ENCODE peak calls at places on chromosomes 6 and 20, in four cellular contexts. One of them, this sample, is unnamed.
A peak's percentile ranks its signal among the peaks of the same experiment; 100 is the strongest.

GRCh38 chr6:75436869-75437268 is 56.7 kb downstream of the FILIP1 start:
- DNase-seq in IMR-90: no peak
- DNase-seq in CD8-positive, alpha-beta memory T cell: no peak
- DNase-seq in CD8-positive, alpha-beta T cell: no peak
- DNase-seq in this sample: peak; percentile 78

GRCh38 chr6:25962368-25963127 is at the start of gene TRIM38:
- DNase-seq in CD8-positive, alpha-beta memory T cell: peak; percentile 55
- DNase-seq in CD8-positive, alpha-beta T cell: peak; percentile 77
- DNase-seq in IMR-90: peak; percentile 89
- DNase-seq in this sample: no peak

GRCh38 chr6:117459447-117459944 is 23.0 kb upstream of the DCBLD1 start:
- DNase-seq in CD8-positive, alpha-beta memory T cell: no peak
- DNase-seq in IMR-90: no peak
- DNase-seq in CD8-positive, alpha-beta T cell: no peak
- DNase-seq in this sample: no peak

GRCh38 chr6:90978046-90978445 is 391.2 kb upstream of the MAP3K7 start:
- DNase-seq in CD8-positive, alpha-beta T cell: no peak
- DNase-seq in IMR-90: no peak
- DNase-seq in CD8-positive, alpha-beta memory T cell: no peak
- DNase-seq in this sample: no peak

GRCh38 chr20:45350217-45350616 is 2.0 kb upstream of the SDC4 start:
- DNase-seq in IMR-90: no peak
- DNase-seq in CD8-positive, alpha-beta memory T cell: no peak
- DNase-seq in CD8-positive, alpha-beta T cell: no peak
- DNase-seq in this sample: no peak

GRCh38 chr20:50054626-50055511 is 58.1 kb downstream of the UBE2V1 start:
- DNase-seq in CD8-positive, alpha-beta T cell: no peak
- DNase-seq in CD8-positive, alpha-beta memory T cell: no peak
- DNase-seq in IMR-90: peak; percentile 41
- DNase-seq in this sample: peak; percentile 30

GRCh38 chr6:118017301-118017854 is 110.3 kb downstream of the SLC35F1 start:
- DNase-seq in CD8-positive, alpha-beta memory T cell: no peak
- DNase-seq in IMR-90: no peak
- DNase-seq in CD8-positive, alpha-beta T cell: no peak
- DNase-seq in this sample: no peak

GRCh38 chr6:85464722-85465150 is 14.9 kb downstream of the NT5E start:
- DNase-seq in IMR-90: peak; percentile 98
- DNase-seq in CD8-positive, alpha-beta memory T cell: no peak
- DNase-seq in CD8-positive, alpha-beta T cell: no peak
- DNase-seq in this sample: no peak

GRCh38 chr6:52522151-52522626 is 54.7 kb downstream of the TRAM2 start:
- DNase-seq in CD8-positive, alpha-beta memory T cell: no peak
- DNase-seq in CD8-positive, alpha-beta T cell: no peak
- DNase-seq in IMR-90: peak; percentile 79
- DNase-seq in this sample: peak; percentile 67

GRCh38 chr20:17504326-17504897 is 26.8 kb downstream of the BFSP1 start:
- DNase-seq in IMR-90: no peak
- DNase-seq in CD8-positive, alpha-beta T cell: peak; percentile 58
- DNase-seq in CD8-positive, alpha-beta memory T cell: no peak
- DNase-seq in this sample: no peak

GRCh38 chr20:63023071-63023835 is 16.5 kb upstream of the BHLHE23 start:
- DNase-seq in CD8-positive, alpha-beta T cell: no peak
- DNase-seq in IMR-90: no peak
- DNase-seq in CD8-positive, alpha-beta memory T cell: no peak
- DNase-seq in this sample: no peak

GRCh38 chr6:137475103-137475502 is 19.1 kb downstream of the OLIG3 start:
- DNase-seq in IMR-90: no peak
- DNase-seq in CD8-positive, alpha-beta T cell: no peak
- DNase-seq in CD8-positive, alpha-beta memory T cell: no peak
- DNase-seq in this sample: no peak

GRCh38 chr20:3794701-3795420 is 1.2 kb upstream of the CDC25B start:
- DNase-seq in CD8-positive, alpha-beta memory T cell: no peak
- DNase-seq in IMR-90: no peak
- DNase-seq in CD8-positive, alpha-beta T cell: no peak
- DNase-seq in this sample: peak; percentile 51
- H3K4me3 ChIP-seq in CD8-positive, alpha-beta memory T cell: peak overlapping the region; percentile 92
- H3K4me3 ChIP-seq in IMR-90: peak overlapping the region; percentile 82
- H3K4me3 ChIP-seq in CD8-positive, alpha-beta T cell: peak overlapping the region; percentile 95
- H3K4me3 ChIP-seq in this sample: peak overlapping the region; percentile 86

DNA sequence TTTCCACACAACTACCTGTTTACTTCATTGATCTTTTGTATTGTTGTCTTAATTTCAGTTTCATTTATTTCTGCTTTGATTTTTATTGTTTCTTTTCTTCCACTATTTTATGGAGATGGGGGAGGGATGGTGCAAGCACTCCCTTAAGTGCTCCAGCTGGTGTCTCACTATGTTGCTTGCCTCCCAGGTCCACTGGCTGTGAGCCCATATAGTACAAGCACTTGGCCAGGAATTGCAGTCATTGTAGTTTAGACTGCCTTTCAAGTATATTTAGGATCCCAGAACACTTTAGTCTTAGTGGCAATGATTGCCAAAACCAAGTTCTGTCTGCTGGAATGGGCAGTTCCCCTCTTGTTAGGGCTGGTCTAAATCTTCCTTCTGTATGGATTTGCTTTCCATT is 34.9 kb upstream of the MAN1A1 start:
- DNase-seq in CD8-positive, alpha-beta memory T cell: no peak
- DNase-seq in CD8-positive, alpha-beta T cell: no peak
- DNase-seq in IMR-90: no peak
- DNase-seq in this sample: no peak
- H3K9me3 ChIP-seq in CD8-positive, alpha-beta memory T cell: no peaks in the 10 kb centered on the region
- H3K9me3 ChIP-seq in CD8-positive, alpha-beta T cell: no peaks in the 10 kb centered on the region
- H3K9me3 ChIP-seq in IMR-90: no peaks in the 10 kb centered on the region
- H3K9me3 ChIP-seq in this sample: no peaks in the 10 kb centered on the region

GRCh38 chr6:30345852-30346251 is 896 bp downstream of the RPP21 start:
- DNase-seq in IMR-90: no peak
- DNase-seq in CD8-positive, alpha-beta memory T cell: no peak
- DNase-seq in CD8-positive, alpha-beta T cell: no peak
- DNase-seq in this sample: no peak
- H3K4me3 ChIP-seq in IMR-90: peak overlapping the region; percentile 98
- H3K4me3 ChIP-seq in CD8-positive, alpha-beta memory T cell: peak overlapping the region; percentile 17
- H3K4me3 ChIP-seq in CD8-positive, alpha-beta T cell: peak overlapping the region; percentile 86
- H3K4me3 ChIP-seq in this sample: peak overlapping the region; percentile 83

DNA sequence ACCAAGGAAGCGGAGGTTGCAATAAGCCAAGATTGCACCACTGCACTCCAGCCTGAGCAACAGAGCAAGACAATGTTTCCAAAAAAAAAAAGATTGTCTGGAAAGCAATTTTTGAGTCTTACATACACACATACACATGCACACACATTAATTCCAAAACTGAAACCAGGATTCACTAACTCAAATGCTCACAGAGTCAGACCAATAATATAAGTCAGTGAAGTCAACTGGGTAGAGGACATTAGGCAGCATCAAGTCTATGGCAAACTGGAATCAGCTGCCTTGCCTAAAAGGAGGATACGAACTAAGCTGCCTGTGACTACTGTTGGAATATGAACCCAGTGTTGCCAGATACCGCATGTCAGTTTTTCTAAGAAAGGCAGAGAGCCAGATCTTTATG is 15.7 kb downstream of the REM1 start:
- DNase-seq in IMR-90: no peak
- DNase-seq in CD8-positive, alpha-beta T cell: no peak
- DNase-seq in CD8-positive, alpha-beta memory T cell: no peak
- DNase-seq in this sample: no peak
- H3K9me3 ChIP-seq in IMR-90: no peaks in the 10 kb centered on the region
- H3K9me3 ChIP-seq in CD8-positive, alpha-beta T cell: no peaks in the 10 kb centered on the region
- H3K9me3 ChIP-seq in CD8-positive, alpha-beta memory T cell: no peaks in the 10 kb centered on the region
- H3K9me3 ChIP-seq in this sample: no peaks in the 10 kb centered on the region

DNA sequence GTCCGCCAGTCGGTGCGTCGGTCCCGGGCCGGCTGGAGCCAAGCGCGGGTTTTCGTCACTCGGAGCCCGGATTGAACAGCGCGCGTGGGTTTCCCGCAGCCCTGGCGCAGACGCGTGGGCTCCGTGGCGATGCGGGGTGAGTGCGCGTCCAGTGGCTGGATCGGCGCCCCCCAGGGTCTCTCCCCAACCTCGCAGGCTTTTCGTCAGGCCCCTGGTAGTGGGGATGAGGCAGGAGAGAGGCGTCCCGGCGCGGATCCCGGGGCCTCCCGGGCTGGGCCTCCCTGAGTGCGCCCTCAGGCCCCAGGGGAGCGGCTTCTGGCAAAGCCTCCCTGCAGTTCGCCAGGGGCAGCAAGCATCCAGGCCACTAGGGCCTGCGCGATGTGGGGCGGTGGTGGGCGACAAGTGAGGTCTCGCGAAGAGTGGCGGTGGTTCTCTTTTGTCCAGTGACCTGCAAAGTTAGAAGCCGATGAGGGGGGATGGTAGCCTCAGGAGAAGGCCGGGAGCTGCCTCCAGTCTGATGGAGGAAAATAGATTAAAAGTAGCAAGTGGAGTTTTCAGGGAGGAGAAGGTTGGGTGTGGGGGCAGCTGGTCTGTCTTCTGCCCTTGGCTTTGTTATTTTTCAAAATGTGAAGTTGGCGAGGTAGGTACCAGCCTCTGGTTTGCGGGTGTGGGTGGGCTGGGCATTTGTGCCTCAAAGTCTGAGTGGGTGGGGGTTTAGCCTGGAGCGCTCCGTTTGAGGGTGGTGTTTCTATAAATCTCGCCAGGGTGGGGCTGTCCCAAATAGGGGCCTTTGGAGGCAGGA is 1.6 kb downstream of the TOX2 start:
- DNase-seq in CD8-positive, alpha-beta memory T cell: no peak
- DNase-seq in CD8-positive, alpha-beta T cell: no peak
- DNase-seq in IMR-90: no peak
- DNase-seq in this sample: no peak
- H3K4me3 ChIP-seq in CD8-positive, alpha-beta memory T cell: no peak overlapping the region
- H3K4me3 ChIP-seq in CD8-positive, alpha-beta T cell: peak overlapping the region; percentile 13
- H3K4me3 ChIP-seq in IMR-90: peak overlapping the region; percentile 56
- H3K4me3 ChIP-seq in this sample: peak overlapping the region; percentile 41

GRCh38 chr6:46932941-46933340 is 11.2 kb upstream of the ADGRF5 start:
- DNase-seq in CD8-positive, alpha-beta memory T cell: no peak
- DNase-seq in CD8-positive, alpha-beta T cell: no peak
- DNase-seq in IMR-90: no peak
- DNase-seq in this sample: no peak

GRCh38 chr6:46933751-46934150 is 12.0 kb upstream of the ADGRF5 start:
- DNase-seq in CD8-positive, alpha-beta T cell: no peak
- DNase-seq in IMR-90: no peak
- DNase-seq in CD8-positive, alpha-beta memory T cell: no peak
- DNase-seq in this sample: no peak

GRCh38 chr6:46930331-46930730 is 8.6 kb upstream of the ADGRF5 start:
- DNase-seq in CD8-positive, alpha-beta memory T cell: no peak
- DNase-seq in IMR-90: no peak
- DNase-seq in CD8-positive, alpha-beta T cell: no peak
- DNase-seq in this sample: no peak

GRCh38 chr6:46932526-46932925 is 10.8 kb upstream of the ADGRF5 start:
- DNase-seq in IMR-90: no peak
- DNase-seq in CD8-positive, alpha-beta T cell: no peak
- DNase-seq in CD8-positive, alpha-beta memory T cell: no peak
- DNase-seq in this sample: no peak

DNA sequence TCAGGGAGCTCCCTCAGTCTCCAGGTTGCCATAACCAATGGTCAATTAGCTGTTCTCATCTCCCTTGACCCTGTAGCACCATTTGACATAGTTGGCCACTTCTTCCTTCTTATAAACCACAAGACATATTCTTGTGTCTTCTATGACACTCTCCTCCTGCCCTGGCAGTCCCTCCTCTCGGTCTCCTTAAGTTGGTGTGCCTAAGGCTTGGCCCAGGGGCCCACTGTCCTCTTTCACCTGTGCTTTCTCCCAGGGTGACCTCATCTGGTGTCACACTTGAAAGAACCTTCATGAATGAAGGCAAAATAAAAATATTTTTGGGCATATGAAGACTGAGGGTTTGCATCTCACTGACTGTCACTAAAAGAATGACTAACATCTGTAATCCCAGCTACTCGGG is 9.7 kb upstream of the ADGRF5 start:
- DNase-seq in CD8-positive, alpha-beta T cell: no peak
- DNase-seq in IMR-90: no peak
- DNase-seq in CD8-positive, alpha-beta memory T cell: no peak
- DNase-seq in this sample: no peak
- H3K9me3 ChIP-seq in CD8-positive, alpha-beta T cell: no peaks in the 10 kb centered on the region
- H3K9me3 ChIP-seq in IMR-90: no peaks in the 10 kb centered on the region
- H3K9me3 ChIP-seq in CD8-positive, alpha-beta memory T cell: no peaks in the 10 kb centered on the region
- H3K9me3 ChIP-seq in this sample: no peaks in the 10 kb centered on the region

GRCh38 chr20:57375652-57376230 is 15.5 kb upstream of the RBM38 start:
- DNase-seq in CD8-positive, alpha-beta memory T cell: no peak
- DNase-seq in IMR-90: no peak
- DNase-seq in CD8-positive, alpha-beta T cell: no peak
- DNase-seq in this sample: no peak
- H3K4me3 ChIP-seq in CD8-positive, alpha-beta memory T cell: no peak overlapping the region
- H3K4me3 ChIP-seq in IMR-90: no peak overlapping the region
- H3K4me3 ChIP-seq in CD8-positive, alpha-beta T cell: no peak overlapping the region
- H3K4me3 ChIP-seq in this sample: no peak overlapping the region

This sample was measured in psoas muscle.